ENCODE peak calls at places on chromosome 21, in seven cellular contexts. W is HepG2, D is HCT116, K is GM12878, X is K562, E is H1, Q is SK-N-SH. A is an unnamed sample.

GRCh38 chr21:16072692-16073091 is 342.9 kb downstream of the USP25 start:
- DNase-seq in W (no peak), D (no peak), K (no peak), X (no peak), E (no peak), Q (no peak), A (no peak)

GRCh38 chr21:42619841-42620240 is 33.6 kb upstream of the PDE9A start:
- DNase-seq in W (no peak), D (no peak), K (no peak), X (no peak), E (no peak), Q (no peak), A (no peak)

GRCh38 chr21:43292041-43292865 is 123.4 kb downstream of the CRYAA start:
- DNase-seq in W (no peak), D (no peak), K (no peak), X (no peak), E (no peak), Q (no peak), A (no peak)

GRCh38 chr21:26795398-26795790 is 49.8 kb downstream of the ADAMTS1 start:
- DNase-seq in W (no peak), D (no peak), K (no peak), X (no peak), E (no peak), Q (no peak), A (no peak)

GRCh38 chr21:28393279-28393678 is 599.4 kb downstream of the LTN1 start:
- DNase-seq in W (no peak), D (no peak), K (no peak), X (no peak), E (no peak), Q (no peak), A (no peak)

GRCh38 chr21:33231526-33231925 is 1.8 kb downstream of the IFNAR2 start:
- DNase-seq in W (no peak), D (no peak), K (no peak), X (no peak), E (no peak), Q (no peak), A (no peak)

GRCh38 chr21:37717534-37717933 is 198.7 kb downstream of the KCNJ6 start:
- DNase-seq in W (no peak), D (no peak), K (no peak), X (no peak), E (no peak), Q (no peak), A (no peak)

GRCh38 chr21:41768371-41769042 is 1.7 kb upstream of the RIPK4 start:
- DNase-seq in W (peak), D (peak), K (no peak), X (no peak), E (no peak), Q (peak), A (peak)

GRCh38 chr21:33374080-33374873 is 28.9 kb upstream of the IFNGR2 start:
- DNase-seq in W (peak), D (peak), K (no peak), X (peak), E (no peak), Q (peak), A (peak)

GRCh38 chr21:20968391-20968790 is 29.8 kb upstream of the NCAM2 start:
- DNase-seq in W (no peak), D (no peak), K (no peak), X (no peak), E (no peak), Q (no peak), A (no peak)

GRCh38 chr21:45592208-45592619 is 50.0 kb upstream of the SLC19A1 start:
- DNase-seq in W (no peak), D (no peak), K (peak), X (peak), E (no peak), Q (no peak), A (no peak)

GRCh38 chr21:45590246-45590725 is 48.0 kb upstream of the SLC19A1 start:
- DNase-seq in W (no peak), D (no peak), K (no peak), X (peak), E (peak), Q (peak), A (no peak)

GRCh38 chr21:45589686-45590245 is 47.5 kb upstream of the SLC19A1 start:
- DNase-seq in W (no peak), D (no peak), K (no peak), X (no peak), E (no peak), Q (no peak), A (no peak)

GRCh38 chr21:45591619-45592207 is 49.5 kb upstream of the SLC19A1 start:
- DNase-seq in W (no peak), D (no peak), K (no peak), X (no peak), E (no peak), Q (no peak), A (no peak)

GRCh38 chr21:45590726-45591618 is 48.7 kb upstream of the SLC19A1 start:
- DNase-seq in W (no peak), D (no peak), K (peak), X (peak), E (no peak), Q (no peak), A (no peak)
- TF ChIP-seq JUND in W (no peak), D (no peak), K (no peak), X (no peak), E (no peak), Q (no peak), A (no peak)

DNA sequence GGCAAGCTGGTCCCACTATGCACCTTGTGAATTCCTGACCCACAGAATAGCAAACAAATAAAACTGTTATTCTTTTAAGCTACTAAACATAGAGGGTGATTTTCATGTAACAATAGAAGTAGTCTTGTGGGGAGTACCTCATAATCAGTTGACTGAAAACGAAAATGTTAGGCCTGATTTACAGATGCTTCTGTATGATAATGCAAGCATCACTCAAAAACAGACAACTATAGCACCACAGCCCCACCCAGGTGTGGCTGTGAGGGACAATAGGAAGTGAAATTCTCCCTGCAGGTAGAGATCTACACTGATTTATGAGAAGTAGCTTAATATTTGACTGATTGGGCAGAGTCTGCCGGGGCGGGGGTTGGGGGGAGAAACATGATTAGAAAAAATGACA is 26.5 kb upstream of the KRTAP19-8 start:
- DNase-seq in W (no peak), D (no peak), K (no peak), X (no peak), E (no peak), Q (no peak), A (no peak)
- TF ChIP-seq JUND in W (no peak), D (no peak), K (no peak), X (no peak), E (no peak), Q (no peak), A (no peak)

DNA sequence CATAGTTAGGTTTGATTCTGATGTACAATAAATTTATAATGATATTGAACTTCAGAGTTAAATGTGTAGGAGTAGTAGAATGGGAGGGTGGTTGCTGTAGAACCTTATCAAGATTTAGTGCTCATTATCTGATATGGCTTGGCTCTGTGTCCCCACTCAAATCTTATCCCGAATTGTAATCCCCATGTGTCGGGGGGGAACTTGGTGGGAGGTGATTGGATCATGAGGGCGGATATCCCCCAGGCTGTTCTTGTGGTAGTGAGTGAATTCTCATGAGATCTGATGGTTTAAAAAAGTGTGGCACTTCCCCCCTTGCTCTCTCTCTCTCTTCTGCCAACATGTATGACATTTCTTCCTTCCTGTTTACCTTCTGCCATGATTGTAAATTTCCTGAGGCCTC is 265.5 kb downstream of the GRIK1 start:
- DNase-seq in W (no peak), D (no peak), K (no peak), X (no peak), E (no peak), Q (no peak), A (no peak)
- TF ChIP-seq JUND in W (no peak), D (no peak), K (no peak), X (no peak), E (no peak), Q (no peak), A (no peak)

GRCh38 chr21:44333701-44334636 is 5.2 kb downstream of the CFAP410 start:
- DNase-seq in W (no peak), D (no peak), K (no peak), X (no peak), E (no peak), Q (no peak), A (no peak)

GRCh38 chr21:44331209-44331608 is 8.0 kb downstream of the CFAP410 start:
- DNase-seq in W (no peak), D (no peak), K (no peak), X (no peak), E (no peak), Q (no peak), A (no peak)

GRCh38 chr21:44331650-44332306 is 7.4 kb downstream of the CFAP410 start:
- DNase-seq in W (no peak), D (no peak), K (no peak), X (no peak), E (no peak), Q (no peak), A (peak)

GRCh38 chr21:44332965-44333364 is 6.2 kb downstream of the CFAP410 start:
- DNase-seq in W (no peak), D (no peak), K (no peak), X (no peak), E (no peak), Q (no peak), A (no peak)

DNA sequence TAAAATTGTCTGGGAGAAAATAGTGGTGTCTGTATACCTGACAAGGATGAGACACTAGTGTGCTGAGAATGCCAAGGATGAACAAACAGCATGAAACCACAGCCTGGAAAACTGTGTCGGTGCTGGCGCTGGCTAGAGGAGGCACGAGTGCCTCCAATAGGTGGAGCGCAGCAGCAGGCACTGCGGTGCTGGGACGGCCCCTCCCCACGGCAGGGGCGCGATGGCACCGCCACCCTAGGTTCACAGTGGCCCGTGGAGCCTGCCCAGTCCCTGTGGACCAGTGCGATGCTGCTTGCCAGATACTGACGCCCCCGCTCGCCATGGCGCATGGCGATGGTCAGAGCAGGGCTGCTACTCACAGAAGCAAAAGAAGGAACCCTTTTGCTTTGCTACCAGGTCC is 6.8 kb downstream of the CFAP410 start:
- DNase-seq in W (no peak), D (no peak), K (no peak), X (no peak), E (no peak), Q (no peak), A (no peak)
- TF ChIP-seq JUND in W (no peak), D (no peak), K (no peak), X (no peak), E (no peak), Q (no peak), A (no peak)

DNA sequence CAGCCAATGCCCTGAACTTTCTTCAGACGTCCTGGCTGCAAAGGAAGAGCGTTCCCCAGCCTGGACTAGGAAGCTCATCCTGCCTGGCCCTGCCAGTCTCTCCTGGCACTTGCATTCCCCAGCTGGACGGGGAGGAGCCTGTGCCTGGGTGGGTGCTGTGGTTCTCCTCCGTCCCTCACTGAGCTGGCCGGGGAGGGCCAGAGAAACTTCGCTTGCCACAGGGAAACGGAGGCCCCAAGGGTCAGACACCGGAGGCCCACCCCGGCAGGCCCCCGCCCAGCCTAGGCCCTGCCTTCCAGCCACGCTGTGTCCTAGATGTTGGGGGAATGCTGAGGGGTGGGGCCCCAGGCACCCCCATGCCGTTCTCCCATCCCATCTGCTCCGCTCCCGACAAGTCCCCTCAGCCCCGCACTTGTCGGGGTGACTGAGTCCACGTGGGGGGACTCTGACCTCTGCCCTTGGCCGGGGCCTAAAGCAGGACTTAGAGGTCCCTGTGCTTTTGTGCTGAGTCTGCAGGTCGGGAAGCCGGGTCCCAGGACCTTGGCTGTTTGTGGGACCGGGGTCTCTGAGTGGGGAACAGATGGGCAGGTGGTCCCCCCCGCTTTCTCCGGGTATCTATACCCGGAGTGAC is 4.8 kb downstream of the FTCD start:
- DNase-seq in W (no peak), D (no peak), K (no peak), X (no peak), E (no peak), Q (no peak), A (no peak)
- TF ChIP-seq JUND in W (no peak), D (no peak), K (no peak), X (no peak), E (no peak), Q (no peak), A (no peak)

DNA sequence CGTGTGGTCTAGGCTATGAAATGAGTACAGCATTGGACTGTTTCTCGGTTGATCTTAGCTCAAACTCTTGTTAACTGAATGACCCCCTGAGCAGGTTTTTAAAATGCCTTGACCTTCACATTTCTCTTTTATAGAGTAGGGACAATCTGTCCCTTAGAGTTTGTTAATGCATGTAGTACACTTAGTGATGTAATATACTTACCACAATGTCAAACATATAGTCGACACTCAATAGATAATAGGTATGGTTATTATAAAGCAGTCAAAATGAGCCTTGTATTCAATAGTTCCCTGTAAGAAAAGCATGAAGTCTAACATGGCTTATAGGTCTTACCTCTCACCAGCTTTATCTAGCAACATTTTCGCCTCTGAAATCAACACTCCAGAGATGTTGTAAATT is 161.0 kb upstream of the RUNX1 start:
- DNase-seq in W (no peak), D (no peak), K (no peak), X (no peak), E (no peak), Q (no peak), A (no peak)
- TF ChIP-seq JUND in W (no peak), D (no peak), K (no peak), X (no peak), E (no peak), Q (no peak), A (no peak)